ENCODE peak calls at places on chromosome 22, in ten cellular contexts. One of them, this sample, is unnamed.

GRCh38 chr22:46575915-46576555 is 38.6 kb upstream of the CELSR1 start:
- DNase-seq in activated T-helper 9 cell treated with anti-CD3 and anti-CD28 coated beads, Interleukin-2, amount 50 U/mL, for 16 hours: no peak
- DNase-seq in bronchial epithelial cell: no peak
- DNase-seq in CD14-positive monocyte: no peak
- DNase-seq in Right ventricle myocardium superior: peak
- DNase-seq in SHP77 treated with DMSO at 0.1 percent for 48 hours: no peak
- DNase-seq in OCI-LY7: no peak
- DNase-seq in MM.1S: no peak
- DNase-seq in activated naive CD8-positive, alpha-beta T cell treated with anti-CD3 and anti-CD28 coated beads, Interleukin-2, amount 50 U/mL, for 16 hours: no peak
- DNase-seq in GM23248: no peak
- DNase-seq in this sample: no peak

GRCh38 chr22:28497188-28497587 is 182.5 kb downstream of the TTC28 start:
- DNase-seq in activated T-helper 9 cell treated with anti-CD3 and anti-CD28 coated beads, Interleukin-2, amount 50 U/mL, for 16 hours: no peak
- DNase-seq in bronchial epithelial cell: peak
- DNase-seq in OCI-LY7: no peak
- DNase-seq in activated naive CD8-positive, alpha-beta T cell treated with anti-CD3 and anti-CD28 coated beads, Interleukin-2, amount 50 U/mL, for 16 hours: no peak
- DNase-seq in SHP77 treated with DMSO at 0.1 percent for 48 hours: no peak
- DNase-seq in Right ventricle myocardium superior: no peak
- DNase-seq in GM23248: peak
- DNase-seq in MM.1S: no peak
- DNase-seq in CD14-positive monocyte: no peak
- DNase-seq in this sample: no peak

GRCh38 chr22:42881982-42882656 is 25.0 kb upstream of the ARFGAP3 start:
- DNase-seq in bronchial epithelial cell: no peak
- DNase-seq in MM.1S: no peak
- DNase-seq in SHP77 treated with DMSO at 0.1 percent for 48 hours: peak
- DNase-seq in GM23248: no peak
- DNase-seq in CD14-positive monocyte: no peak
- DNase-seq in activated T-helper 9 cell treated with anti-CD3 and anti-CD28 coated beads, Interleukin-2, amount 50 U/mL, for 16 hours: no peak
- DNase-seq in activated naive CD8-positive, alpha-beta T cell treated with anti-CD3 and anti-CD28 coated beads, Interleukin-2, amount 50 U/mL, for 16 hours: no peak
- DNase-seq in OCI-LY7: peak
- DNase-seq in Right ventricle myocardium superior: peak
- DNase-seq in this sample: no peak

GRCh38 chr22:37816543-37817180 is 6.5 kb upstream of the GALR3 start:
- DNase-seq in MM.1S: no peak
- DNase-seq in bronchial epithelial cell: no peak
- DNase-seq in GM23248: no peak
- DNase-seq in Right ventricle myocardium superior: no peak
- DNase-seq in SHP77 treated with DMSO at 0.1 percent for 48 hours: no peak
- DNase-seq in activated naive CD8-positive, alpha-beta T cell treated with anti-CD3 and anti-CD28 coated beads, Interleukin-2, amount 50 U/mL, for 16 hours: no peak
- DNase-seq in activated T-helper 9 cell treated with anti-CD3 and anti-CD28 coated beads, Interleukin-2, amount 50 U/mL, for 16 hours: no peak
- DNase-seq in CD14-positive monocyte: no peak
- DNase-seq in OCI-LY7: no peak
- DNase-seq in this sample: no peak

GRCh38 chr22:23086263-23086662 is 15.9 kb downstream of the GNAZ start:
- DNase-seq in MM.1S: no peak
- DNase-seq in GM23248: no peak
- DNase-seq in bronchial epithelial cell: no peak
- DNase-seq in activated naive CD8-positive, alpha-beta T cell treated with anti-CD3 and anti-CD28 coated beads, Interleukin-2, amount 50 U/mL, for 16 hours: no peak
- DNase-seq in CD14-positive monocyte: no peak
- DNase-seq in OCI-LY7: no peak
- DNase-seq in Right ventricle myocardium superior: no peak
- DNase-seq in SHP77 treated with DMSO at 0.1 percent for 48 hours: no peak
- DNase-seq in activated T-helper 9 cell treated with anti-CD3 and anti-CD28 coated beads, Interleukin-2, amount 50 U/mL, for 16 hours: no peak
- DNase-seq in this sample: no peak

GRCh38 chr22:44126807-44127206 is 53.9 kb upstream of the PARVG start:
- DNase-seq in GM23248: no peak
- DNase-seq in SHP77 treated with DMSO at 0.1 percent for 48 hours: no peak
- DNase-seq in OCI-LY7: no peak
- DNase-seq in CD14-positive monocyte: no peak
- DNase-seq in activated naive CD8-positive, alpha-beta T cell treated with anti-CD3 and anti-CD28 coated beads, Interleukin-2, amount 50 U/mL, for 16 hours: no peak
- DNase-seq in Right ventricle myocardium superior: peak
- DNase-seq in activated T-helper 9 cell treated with anti-CD3 and anti-CD28 coated beads, Interleukin-2, amount 50 U/mL, for 16 hours: no peak
- DNase-seq in bronchial epithelial cell: no peak
- DNase-seq in MM.1S: no peak
- DNase-seq in this sample: no peak

GRCh38 chr22:30297276-30298004 is 8.1 kb upstream of the CASTOR1 start:
- DNase-seq in CD14-positive monocyte: no peak
- DNase-seq in activated naive CD8-positive, alpha-beta T cell treated with anti-CD3 and anti-CD28 coated beads, Interleukin-2, amount 50 U/mL, for 16 hours: no peak
- DNase-seq in OCI-LY7: no peak
- DNase-seq in SHP77 treated with DMSO at 0.1 percent for 48 hours: no peak
- DNase-seq in GM23248: no peak
- DNase-seq in activated T-helper 9 cell treated with anti-CD3 and anti-CD28 coated beads, Interleukin-2, amount 50 U/mL, for 16 hours: no peak
- DNase-seq in MM.1S: no peak
- DNase-seq in bronchial epithelial cell: no peak
- DNase-seq in Right ventricle myocardium superior: peak
- DNase-seq in this sample: no peak

GRCh38 chr22:41976070-41976901 is 7.0 kb downstream of the SEPTIN3 start:
- DNase-seq in MM.1S: peak
- DNase-seq in CD14-positive monocyte: no peak
- DNase-seq in activated naive CD8-positive, alpha-beta T cell treated with anti-CD3 and anti-CD28 coated beads, Interleukin-2, amount 50 U/mL, for 16 hours: no peak
- DNase-seq in SHP77 treated with DMSO at 0.1 percent for 48 hours: no peak
- DNase-seq in Right ventricle myocardium superior: no peak
- DNase-seq in GM23248: peak
- DNase-seq in bronchial epithelial cell: no peak
- DNase-seq in activated T-helper 9 cell treated with anti-CD3 and anti-CD28 coated beads, Interleukin-2, amount 50 U/mL, for 16 hours: peak
- DNase-seq in OCI-LY7: no peak
- DNase-seq in this sample: no peak

GRCh38 chr22:41267958-41268357 is 18.0 kb downstream of the RANGAP1 start:
- DNase-seq in Right ventricle myocardium superior: no peak
- DNase-seq in CD14-positive monocyte: no peak
- DNase-seq in activated naive CD8-positive, alpha-beta T cell treated with anti-CD3 and anti-CD28 coated beads, Interleukin-2, amount 50 U/mL, for 16 hours: no peak
- DNase-seq in bronchial epithelial cell: no peak
- DNase-seq in GM23248: no peak
- DNase-seq in OCI-LY7: no peak
- DNase-seq in activated T-helper 9 cell treated with anti-CD3 and anti-CD28 coated beads, Interleukin-2, amount 50 U/mL, for 16 hours: no peak
- DNase-seq in MM.1S: no peak
- DNase-seq in SHP77 treated with DMSO at 0.1 percent for 48 hours: no peak
- DNase-seq in this sample: no peak

GRCh38 chr22:43826142-43827093 is 14.3 kb upstream of the EFCAB6 start:
- DNase-seq in bronchial epithelial cell: peak
- DNase-seq in GM23248: peak
- DNase-seq in SHP77 treated with DMSO at 0.1 percent for 48 hours: peak
- DNase-seq in CD14-positive monocyte: peak
- DNase-seq in OCI-LY7: no peak
- DNase-seq in Right ventricle myocardium superior: no peak
- DNase-seq in activated T-helper 9 cell treated with anti-CD3 and anti-CD28 coated beads, Interleukin-2, amount 50 U/mL, for 16 hours: no peak
- DNase-seq in MM.1S: peak
- DNase-seq in activated naive CD8-positive, alpha-beta T cell treated with anti-CD3 and anti-CD28 coated beads, Interleukin-2, amount 50 U/mL, for 16 hours: no peak
- DNase-seq in this sample: no peak

GRCh38 chr22:48081281-48081680 is 1318.8 kb downstream of the TBC1D22A start:
- DNase-seq in activated T-helper 9 cell treated with anti-CD3 and anti-CD28 coated beads, Interleukin-2, amount 50 U/mL, for 16 hours: no peak
- DNase-seq in Right ventricle myocardium superior: no peak
- DNase-seq in activated naive CD8-positive, alpha-beta T cell treated with anti-CD3 and anti-CD28 coated beads, Interleukin-2, amount 50 U/mL, for 16 hours: no peak
- DNase-seq in bronchial epithelial cell: no peak
- DNase-seq in SHP77 treated with DMSO at 0.1 percent for 48 hours: no peak
- DNase-seq in GM23248: no peak
- DNase-seq in CD14-positive monocyte: no peak
- DNase-seq in MM.1S: no peak
- DNase-seq in OCI-LY7: no peak
- DNase-seq in this sample: no peak

GRCh38 chr22:19368876-19369275 is 62.7 kb downstream of the HIRA start:
- DNase-seq in bronchial epithelial cell: no peak
- DNase-seq in activated naive CD8-positive, alpha-beta T cell treated with anti-CD3 and anti-CD28 coated beads, Interleukin-2, amount 50 U/mL, for 16 hours: no peak
- DNase-seq in SHP77 treated with DMSO at 0.1 percent for 48 hours: no peak
- DNase-seq in CD14-positive monocyte: no peak
- DNase-seq in Right ventricle myocardium superior: no peak
- DNase-seq in activated T-helper 9 cell treated with anti-CD3 and anti-CD28 coated beads, Interleukin-2, amount 50 U/mL, for 16 hours: no peak
- DNase-seq in GM23248: no peak
- DNase-seq in MM.1S: no peak
- DNase-seq in OCI-LY7: no peak
- DNase-seq in this sample: no peak

GRCh38 chr22:48821346-48822186 is 1006.1 kb downstream of the BRD1 start:
- DNase-seq in CD14-positive monocyte: no peak
- DNase-seq in GM23248: no peak
- DNase-seq in MM.1S: no peak
- DNase-seq in activated naive CD8-positive, alpha-beta T cell treated with anti-CD3 and anti-CD28 coated beads, Interleukin-2, amount 50 U/mL, for 16 hours: no peak
- DNase-seq in activated T-helper 9 cell treated with anti-CD3 and anti-CD28 coated beads, Interleukin-2, amount 50 U/mL, for 16 hours: no peak
- DNase-seq in OCI-LY7: no peak
- DNase-seq in bronchial epithelial cell: no peak
- DNase-seq in Right ventricle myocardium superior: no peak
- DNase-seq in SHP77 treated with DMSO at 0.1 percent for 48 hours: no peak
- DNase-seq in this sample: no peak

GRCh38 chr22:33000342-33001280 is 57.6 kb downstream of the SYN3 start:
- DNase-seq in MM.1S: no peak
- DNase-seq in activated T-helper 9 cell treated with anti-CD3 and anti-CD28 coated beads, Interleukin-2, amount 50 U/mL, for 16 hours: no peak
- DNase-seq in bronchial epithelial cell: no peak
- DNase-seq in OCI-LY7: peak
- DNase-seq in SHP77 treated with DMSO at 0.1 percent for 48 hours: no peak
- DNase-seq in activated naive CD8-positive, alpha-beta T cell treated with anti-CD3 and anti-CD28 coated beads, Interleukin-2, amount 50 U/mL, for 16 hours: no peak
- DNase-seq in CD14-positive monocyte: no peak
- DNase-seq in Right ventricle myocardium superior: peak
- DNase-seq in GM23248: peak
- DNase-seq in this sample: peak